ENCODE peak calls at places on chromosomes 7 and 10, in four cellular contexts. One of them, this sample, is unnamed.

GRCh38 chr10:52283174-52283573 is 30.9 kb upstream of the DKK1 start:
- DNase-seq in fibroblast of the aortic adventitia: no peak
- DNase-seq in stimulated activated CD4-positive, alpha-beta T cell treated with anti-CD3 and anti-CD28 coated beads, Interleukin-1b, Interleukin-23, amount 100 ng/mL, for 4 hours: no peak
- DNase-seq in C1 segment of cervical spinal cord: no peak
- DNase-seq in this sample: peak; percentile 11

GRCh38 chr7:14639329-14639728 is 263.2 kb downstream of the DGKB start:
- DNase-seq in fibroblast of the aortic adventitia: no peak
- DNase-seq in C1 segment of cervical spinal cord: no peak
- DNase-seq in stimulated activated CD4-positive, alpha-beta T cell treated with anti-CD3 and anti-CD28 coated beads, Interleukin-1b, Interleukin-23, amount 100 ng/mL, for 4 hours: no peak
- DNase-seq in this sample: no peak

GRCh38 chr10:30697806-30698205 is 68.3 kb upstream of the LYZL2 start:
- DNase-seq in C1 segment of cervical spinal cord: no peak
- DNase-seq in stimulated activated CD4-positive, alpha-beta T cell treated with anti-CD3 and anti-CD28 coated beads, Interleukin-1b, Interleukin-23, amount 100 ng/mL, for 4 hours: no peak
- DNase-seq in fibroblast of the aortic adventitia: no peak
- DNase-seq in this sample: no peak

GRCh38 chr10:48896756-48897437 is 42.7 kb downstream of the LRRC18 start:
- DNase-seq in C1 segment of cervical spinal cord: no peak
- DNase-seq in stimulated activated CD4-positive, alpha-beta T cell treated with anti-CD3 and anti-CD28 coated beads, Interleukin-1b, Interleukin-23, amount 100 ng/mL, for 4 hours: no peak
- DNase-seq in fibroblast of the aortic adventitia: no peak
- DNase-seq in this sample: no peak

GRCh38 chr10:25177754-25178135 is 2.9 kb downstream of the GPR158 start:
- DNase-seq in fibroblast of the aortic adventitia: no peak
- DNase-seq in C1 segment of cervical spinal cord: no peak
- DNase-seq in stimulated activated CD4-positive, alpha-beta T cell treated with anti-CD3 and anti-CD28 coated beads, Interleukin-1b, Interleukin-23, amount 100 ng/mL, for 4 hours: no peak
- DNase-seq in this sample: no peak

GRCh38 chr10:58414270-58415041 is 29.2 kb downstream of the TFAM start:
- DNase-seq in fibroblast of the aortic adventitia: peak; percentile 92
- DNase-seq in stimulated activated CD4-positive, alpha-beta T cell treated with anti-CD3 and anti-CD28 coated beads, Interleukin-1b, Interleukin-23, amount 100 ng/mL, for 4 hours: no peak
- DNase-seq in C1 segment of cervical spinal cord: no peak
- DNase-seq in this sample: peak; percentile 11

GRCh38 chr7:22444181-22444966 is 55.6 kb downstream of the STEAP1B start:
- DNase-seq in stimulated activated CD4-positive, alpha-beta T cell treated with anti-CD3 and anti-CD28 coated beads, Interleukin-1b, Interleukin-23, amount 100 ng/mL, for 4 hours: no peak
- DNase-seq in fibroblast of the aortic adventitia: no peak
- DNase-seq in C1 segment of cervical spinal cord: no peak
- DNase-seq in this sample: no peak

GRCh38 chr7:70512144-70512543 is 619.8 kb upstream of the GALNT17 start:
- DNase-seq in stimulated activated CD4-positive, alpha-beta T cell treated with anti-CD3 and anti-CD28 coated beads, Interleukin-1b, Interleukin-23, amount 100 ng/mL, for 4 hours: no peak
- DNase-seq in fibroblast of the aortic adventitia: no peak
- DNase-seq in C1 segment of cervical spinal cord: no peak
- DNase-seq in this sample: no peak

GRCh38 chr7:140342732-140343514 is 55.4 kb downstream of the SLC37A3 start:
- DNase-seq in C1 segment of cervical spinal cord: no peak
- DNase-seq in fibroblast of the aortic adventitia: peak; percentile 26
- DNase-seq in stimulated activated CD4-positive, alpha-beta T cell treated with anti-CD3 and anti-CD28 coated beads, Interleukin-1b, Interleukin-23, amount 100 ng/mL, for 4 hours: no peak
- DNase-seq in this sample: peak; percentile 32

GRCh38 chr10:102418612-102419560 is at the start of gene PSD:
- DNase-seq in C1 segment of cervical spinal cord: no peak
- DNase-seq in fibroblast of the aortic adventitia: no peak
- DNase-seq in stimulated activated CD4-positive, alpha-beta T cell treated with anti-CD3 and anti-CD28 coated beads, Interleukin-1b, Interleukin-23, amount 100 ng/mL, for 4 hours: no peak
- DNase-seq in this sample: no peak

GRCh38 chr7:91913612-91914011 is 27.1 kb upstream of the AKAP9 start:
- DNase-seq in stimulated activated CD4-positive, alpha-beta T cell treated with anti-CD3 and anti-CD28 coated beads, Interleukin-1b, Interleukin-23, amount 100 ng/mL, for 4 hours: no peak
- DNase-seq in C1 segment of cervical spinal cord: no peak
- DNase-seq in fibroblast of the aortic adventitia: peak; percentile 96
- DNase-seq in this sample: no peak

GRCh38 chr7:104142147-104142546 is 65.7 kb downstream of the ORC5 start:
- DNase-seq in fibroblast of the aortic adventitia: peak; percentile 35
- DNase-seq in C1 segment of cervical spinal cord: no peak
- DNase-seq in stimulated activated CD4-positive, alpha-beta T cell treated with anti-CD3 and anti-CD28 coated beads, Interleukin-1b, Interleukin-23, amount 100 ng/mL, for 4 hours: no peak
- DNase-seq in this sample: no peak

This sample was measured in RKO.